ENCODE peak calls at places on chromosomes 12 and 14, in four cellular contexts. One of them, this sample, is unnamed.

GRCh38 chr14:61875483-61875882 is 113.3 kb downstream of the SNAPC1 start:
- DNase-seq in fibroblast of the aortic adventitia: no peak
- DNase-seq in activated CD8-positive, alpha-beta T cell treated with anti-CD3 and anti-CD28 coated beads for 36 hours: no peak
- DNase-seq in keratinocyte: no peak
- DNase-seq in this sample: no peak

GRCh38 chr14:103209054-103209453 is 85.8 kb downstream of the TNFAIP2 start:
- DNase-seq in fibroblast of the aortic adventitia: peak
- DNase-seq in activated CD8-positive, alpha-beta T cell treated with anti-CD3 and anti-CD28 coated beads for 36 hours: no peak
- DNase-seq in keratinocyte: no peak
- DNase-seq in this sample: no peak

GRCh38 chr12:96427269-96427729 is 27.1 kb upstream of the CDK17 start:
- DNase-seq in fibroblast of the aortic adventitia: peak
- DNase-seq in activated CD8-positive, alpha-beta T cell treated with anti-CD3 and anti-CD28 coated beads for 36 hours: peak
- DNase-seq in keratinocyte: peak
- DNase-seq in this sample: peak

GRCh38 chr14:92392726-92393125 is 69.8 kb downstream of the SLC24A4 start:
- DNase-seq in fibroblast of the aortic adventitia: no peak
- DNase-seq in activated CD8-positive, alpha-beta T cell treated with anti-CD3 and anti-CD28 coated beads for 36 hours: peak
- DNase-seq in keratinocyte: no peak
- DNase-seq in this sample: no peak

GRCh38 chr12:75471928-75472865 is 8.4 kb upstream of the GLIPR1 start:
- DNase-seq in fibroblast of the aortic adventitia: no peak
- DNase-seq in activated CD8-positive, alpha-beta T cell treated with anti-CD3 and anti-CD28 coated beads for 36 hours: no peak
- DNase-seq in keratinocyte: no peak
- DNase-seq in this sample: no peak

GRCh38 chr12:43241971-43242370 is 310.0 kb downstream of the ADAMTS20 start:
- DNase-seq in fibroblast of the aortic adventitia: peak
- DNase-seq in activated CD8-positive, alpha-beta T cell treated with anti-CD3 and anti-CD28 coated beads for 36 hours: no peak
- DNase-seq in keratinocyte: no peak
- DNase-seq in this sample: peak

GRCh38 chr14:90419200-90419599 is 22.4 kb downstream of the CALM1 start:
- DNase-seq in fibroblast of the aortic adventitia: peak
- DNase-seq in activated CD8-positive, alpha-beta T cell treated with anti-CD3 and anti-CD28 coated beads for 36 hours: no peak
- DNase-seq in keratinocyte: no peak
- DNase-seq in this sample: peak

GRCh38 chr14:74085047-74085637 is 386 bp downstream of the LIN52 start:
- DNase-seq in fibroblast of the aortic adventitia: no peak
- DNase-seq in activated CD8-positive, alpha-beta T cell treated with anti-CD3 and anti-CD28 coated beads for 36 hours: peak
- DNase-seq in keratinocyte: no peak
- DNase-seq in this sample: peak

GRCh38 chr12:47709277-47710048 is 3.6 kb upstream of the RPAP3 start:
- DNase-seq in fibroblast of the aortic adventitia: no peak
- DNase-seq in activated CD8-positive, alpha-beta T cell treated with anti-CD3 and anti-CD28 coated beads for 36 hours: no peak
- DNase-seq in keratinocyte: no peak
- DNase-seq in this sample: no peak

GRCh38 chr12:20097561-20097960 is 270.8 kb upstream of the PDE3A start:
- DNase-seq in fibroblast of the aortic adventitia: peak
- DNase-seq in activated CD8-positive, alpha-beta T cell treated with anti-CD3 and anti-CD28 coated beads for 36 hours: no peak
- DNase-seq in keratinocyte: no peak
- DNase-seq in this sample: peak

GRCh38 chr12:4943067-4943937 is 33.6 kb downstream of the KCNA1 start:
- DNase-seq in fibroblast of the aortic adventitia: no peak
- DNase-seq in activated CD8-positive, alpha-beta T cell treated with anti-CD3 and anti-CD28 coated beads for 36 hours: no peak
- DNase-seq in keratinocyte: no peak
- DNase-seq in this sample: no peak

GRCh38 chr12:51972849-51973273 is 21.4 kb downstream of the ACVR1B start:
- DNase-seq in fibroblast of the aortic adventitia: peak
- DNase-seq in activated CD8-positive, alpha-beta T cell treated with anti-CD3 and anti-CD28 coated beads for 36 hours: peak
- DNase-seq in keratinocyte: no peak
- DNase-seq in this sample: peak

GRCh38 chr14:61444215-61444768 is 122.9 kb downstream of the PRKCH start:
- DNase-seq in fibroblast of the aortic adventitia: no peak
- DNase-seq in activated CD8-positive, alpha-beta T cell treated with anti-CD3 and anti-CD28 coated beads for 36 hours: peak
- DNase-seq in keratinocyte: no peak
- DNase-seq in this sample: no peak

GRCh38 chr12:26869908-26870459 is 37.0 kb upstream of the ITPR2 start:
- DNase-seq in fibroblast of the aortic adventitia: no peak
- DNase-seq in activated CD8-positive, alpha-beta T cell treated with anti-CD3 and anti-CD28 coated beads for 36 hours: no peak
- DNase-seq in keratinocyte: no peak
- DNase-seq in this sample: no peak

GRCh38 chr12:55728185-55728931 is 451 bp downstream of the CD63 start:
- DNase-seq in fibroblast of the aortic adventitia: peak
- DNase-seq in activated CD8-positive, alpha-beta T cell treated with anti-CD3 and anti-CD28 coated beads for 36 hours: peak
- DNase-seq in keratinocyte: no peak
- DNase-seq in this sample: peak

GRCh38 chr14:100067481-100067880 is 2.3 kb downstream of the EVL start:
- DNase-seq in fibroblast of the aortic adventitia: no peak
- DNase-seq in activated CD8-positive, alpha-beta T cell treated with anti-CD3 and anti-CD28 coated beads for 36 hours: peak
- DNase-seq in keratinocyte: no peak
- DNase-seq in this sample: no peak

GRCh38 chr14:70148911-70149675 is 39.7 kb downstream of the SLC8A3 start:
- DNase-seq in fibroblast of the aortic adventitia: no peak
- DNase-seq in activated CD8-positive, alpha-beta T cell treated with anti-CD3 and anti-CD28 coated beads for 36 hours: no peak
- DNase-seq in keratinocyte: no peak
- DNase-seq in this sample: no peak

GRCh38 chr12:20434993-20435392 is 66.7 kb downstream of the PDE3A start:
- DNase-seq in fibroblast of the aortic adventitia: peak
- DNase-seq in activated CD8-positive, alpha-beta T cell treated with anti-CD3 and anti-CD28 coated beads for 36 hours: no peak
- DNase-seq in keratinocyte: no peak
- DNase-seq in this sample: peak

GRCh38 chr12:67766370-67766769 is 117.8 kb downstream of the DYRK2 start:
- DNase-seq in fibroblast of the aortic adventitia: peak
- DNase-seq in activated CD8-positive, alpha-beta T cell treated with anti-CD3 and anti-CD28 coated beads for 36 hours: no peak
- DNase-seq in keratinocyte: no peak
- DNase-seq in this sample: peak

GRCh38 chr14:52733824-52734223 is 3.9 kb downstream of the STYX start:
- DNase-seq in fibroblast of the aortic adventitia: no peak
- DNase-seq in activated CD8-positive, alpha-beta T cell treated with anti-CD3 and anti-CD28 coated beads for 36 hours: no peak
- DNase-seq in keratinocyte: no peak
- DNase-seq in this sample: no peak

GRCh38 chr14:92546347-92547053 is 32.9 kb downstream of the RIN3 start:
- DNase-seq in fibroblast of the aortic adventitia: no peak
- DNase-seq in activated CD8-positive, alpha-beta T cell treated with anti-CD3 and anti-CD28 coated beads for 36 hours: no peak
- DNase-seq in keratinocyte: no peak
- DNase-seq in this sample: no peak

GRCh38 chr14:35821546-35822411 is 4.4 kb upstream of the BRMS1L start:
- DNase-seq in fibroblast of the aortic adventitia: peak
- DNase-seq in activated CD8-positive, alpha-beta T cell treated with anti-CD3 and anti-CD28 coated beads for 36 hours: peak
- DNase-seq in keratinocyte: no peak
- DNase-seq in this sample: peak

GRCh38 chr12:48999371-49000131 is at the start of gene DDN:
- DNase-seq in fibroblast of the aortic adventitia: no peak
- DNase-seq in activated CD8-positive, alpha-beta T cell treated with anti-CD3 and anti-CD28 coated beads for 36 hours: peak
- DNase-seq in keratinocyte: no peak
- DNase-seq in this sample: peak
- TF ChIP-seq CTCF in fibroblast of the aortic adventitia: no peak
- TF ChIP-seq CTCF in activated CD8-positive, alpha-beta T cell treated with anti-CD3 and anti-CD28 coated beads for 36 hours: no peak
- TF ChIP-seq CTCF in keratinocyte: no peak
- TF ChIP-seq CTCF in this sample: peak

DNA sequence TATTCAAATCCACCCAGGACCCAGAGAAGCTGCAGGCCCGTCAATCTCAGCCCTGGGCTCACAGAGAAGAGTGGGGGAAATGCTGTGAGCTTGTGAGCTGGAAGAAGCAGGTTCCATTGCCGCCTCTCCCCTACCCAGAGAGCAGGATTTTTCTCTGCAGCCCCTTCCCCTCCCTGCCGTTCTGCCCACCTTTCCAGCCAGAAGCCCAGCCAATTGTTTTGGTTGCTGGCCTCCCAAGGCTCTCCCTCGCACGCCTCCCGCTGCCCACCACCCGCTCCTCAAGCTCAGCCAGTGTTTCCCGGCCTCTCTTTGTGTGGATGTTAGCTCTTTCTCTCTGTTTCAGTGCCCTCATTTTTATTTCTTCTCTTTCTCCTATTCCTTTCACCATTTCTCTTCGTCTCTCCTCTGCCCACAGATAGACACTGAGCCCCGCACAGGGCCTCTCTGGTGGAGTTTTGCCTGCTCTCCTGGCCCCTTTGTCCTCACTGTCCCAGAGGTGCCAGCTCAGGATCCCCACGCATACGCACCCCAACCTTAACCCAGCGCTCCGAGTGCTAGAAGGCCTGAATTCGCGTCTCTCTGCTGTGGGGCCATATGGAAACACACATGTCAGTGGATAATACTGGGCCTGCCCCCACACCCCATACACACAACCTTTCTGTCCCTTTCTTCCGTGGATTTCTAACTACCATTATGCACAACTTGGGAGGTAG is 55.0 kb downstream of the SMUG1 start:
- DNase-seq in fibroblast of the aortic adventitia: no peak
- DNase-seq in activated CD8-positive, alpha-beta T cell treated with anti-CD3 and anti-CD28 coated beads for 36 hours: no peak
- DNase-seq in keratinocyte: no peak
- DNase-seq in this sample: no peak
- TF ChIP-seq CTCF in fibroblast of the aortic adventitia: no peak
- TF ChIP-seq CTCF in activated CD8-positive, alpha-beta T cell treated with anti-CD3 and anti-CD28 coated beads for 36 hours: no peak
- TF ChIP-seq CTCF in keratinocyte: no peak
- TF ChIP-seq CTCF in this sample: no peak

GRCh38 chr12:130632582-130633174 is 83.4 kb downstream of the RIMBP2 start:
- DNase-seq in fibroblast of the aortic adventitia: no peak
- DNase-seq in activated CD8-positive, alpha-beta T cell treated with anti-CD3 and anti-CD28 coated beads for 36 hours: no peak
- DNase-seq in keratinocyte: no peak
- DNase-seq in this sample: no peak

GRCh38 chr12:130633771-130634170 is 82.3 kb downstream of the RIMBP2 start:
- DNase-seq in fibroblast of the aortic adventitia: no peak
- DNase-seq in activated CD8-positive, alpha-beta T cell treated with anti-CD3 and anti-CD28 coated beads for 36 hours: no peak
- DNase-seq in keratinocyte: no peak
- DNase-seq in this sample: no peak

GRCh38 chr12:130636370-130636769 is 79.7 kb downstream of the RIMBP2 start:
- DNase-seq in fibroblast of the aortic adventitia: no peak
- DNase-seq in activated CD8-positive, alpha-beta T cell treated with anti-CD3 and anti-CD28 coated beads for 36 hours: no peak
- DNase-seq in keratinocyte: no peak
- DNase-seq in this sample: no peak

GRCh38 chr12:130639759-130640158 is 76.3 kb downstream of the RIMBP2 start:
- DNase-seq in fibroblast of the aortic adventitia: no peak
- DNase-seq in activated CD8-positive, alpha-beta T cell treated with anti-CD3 and anti-CD28 coated beads for 36 hours: no peak
- DNase-seq in keratinocyte: no peak
- DNase-seq in this sample: no peak

GRCh38 chr12:130634866-130635265 is 81.2 kb downstream of the RIMBP2 start:
- DNase-seq in fibroblast of the aortic adventitia: no peak
- DNase-seq in activated CD8-positive, alpha-beta T cell treated with anti-CD3 and anti-CD28 coated beads for 36 hours: no peak
- DNase-seq in keratinocyte: no peak
- DNase-seq in this sample: no peak
- TF ChIP-seq CTCF in fibroblast of the aortic adventitia: no peak
- TF ChIP-seq CTCF in activated CD8-positive, alpha-beta T cell treated with anti-CD3 and anti-CD28 coated beads for 36 hours: no peak
- TF ChIP-seq CTCF in keratinocyte: no peak
- TF ChIP-seq CTCF in this sample: no peak

GRCh38 chr12:105561981-105562726 is 231.7 kb downstream of the C12orf75 start:
- DNase-seq in fibroblast of the aortic adventitia: peak
- DNase-seq in activated CD8-positive, alpha-beta T cell treated with anti-CD3 and anti-CD28 coated beads for 36 hours: no peak
- DNase-seq in keratinocyte: peak
- DNase-seq in this sample: peak
- TF ChIP-seq CTCF in fibroblast of the aortic adventitia: no peak
- TF ChIP-seq CTCF in activated CD8-positive, alpha-beta T cell treated with anti-CD3 and anti-CD28 coated beads for 36 hours: no peak
- TF ChIP-seq CTCF in keratinocyte: no peak
- TF ChIP-seq CTCF in this sample: peak

DNA sequence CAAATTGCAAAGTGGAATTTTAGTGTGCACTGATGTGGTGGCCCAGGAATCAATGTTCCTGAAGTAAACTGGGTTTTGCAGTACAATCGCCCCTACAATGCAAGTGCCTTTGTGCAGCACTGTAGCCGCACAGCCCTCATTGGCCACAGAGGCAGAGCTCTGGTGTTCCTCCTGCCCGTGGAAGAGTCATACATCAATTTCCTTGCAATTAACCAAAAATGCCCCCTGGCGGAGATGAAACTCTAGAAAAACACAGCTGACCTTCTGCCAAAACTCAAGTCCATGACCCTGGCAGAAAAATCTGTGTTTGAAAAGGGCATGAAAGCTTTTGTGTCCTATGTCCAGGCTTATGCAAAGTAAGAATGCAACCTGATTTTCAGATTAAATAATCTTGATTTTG is 117.9 kb upstream of the PRB2 start:
- DNase-seq in fibroblast of the aortic adventitia: no peak
- DNase-seq in activated CD8-positive, alpha-beta T cell treated with anti-CD3 and anti-CD28 coated beads for 36 hours: no peak
- DNase-seq in keratinocyte: no peak
- DNase-seq in this sample: peak
- TF ChIP-seq CTCF in fibroblast of the aortic adventitia: no peak
- TF ChIP-seq CTCF in activated CD8-positive, alpha-beta T cell treated with anti-CD3 and anti-CD28 coated beads for 36 hours: no peak
- TF ChIP-seq CTCF in keratinocyte: no peak
- TF ChIP-seq CTCF in this sample: peak

GRCh38 chr12:40375076-40375475 is 150.3 kb downstream of the LRRK2 start:
- DNase-seq in fibroblast of the aortic adventitia: peak
- DNase-seq in activated CD8-positive, alpha-beta T cell treated with anti-CD3 and anti-CD28 coated beads for 36 hours: no peak
- DNase-seq in keratinocyte: no peak
- DNase-seq in this sample: peak
- TF ChIP-seq CTCF in fibroblast of the aortic adventitia: peak
- TF ChIP-seq CTCF in activated CD8-positive, alpha-beta T cell treated with anti-CD3 and anti-CD28 coated beads for 36 hours: no peak
- TF ChIP-seq CTCF in keratinocyte: peak
- TF ChIP-seq CTCF in this sample: peak

GRCh38 chr12:6569786-6570185 is 1.7 kb upstream of the NOP2 start:
- DNase-seq in fibroblast of the aortic adventitia: no peak
- DNase-seq in activated CD8-positive, alpha-beta T cell treated with anti-CD3 and anti-CD28 coated beads for 36 hours: no peak
- DNase-seq in keratinocyte: no peak
- DNase-seq in this sample: no peak

GRCh38 chr12:6573001-6573400 is 4.9 kb upstream of the NOP2 start:
- DNase-seq in fibroblast of the aortic adventitia: no peak
- DNase-seq in activated CD8-positive, alpha-beta T cell treated with anti-CD3 and anti-CD28 coated beads for 36 hours: no peak
- DNase-seq in keratinocyte: no peak
- DNase-seq in this sample: no peak

GRCh38 chr12:6567824-6568617 is at the start of gene NOP2:
- DNase-seq in fibroblast of the aortic adventitia: peak
- DNase-seq in activated CD8-positive, alpha-beta T cell treated with anti-CD3 and anti-CD28 coated beads for 36 hours: peak
- DNase-seq in keratinocyte: no peak
- DNase-seq in this sample: peak

GRCh38 chr12:6569312-6569711 is 1.2 kb upstream of the NOP2 start:
- DNase-seq in fibroblast of the aortic adventitia: no peak
- DNase-seq in activated CD8-positive, alpha-beta T cell treated with anti-CD3 and anti-CD28 coated beads for 36 hours: no peak
- DNase-seq in keratinocyte: no peak
- DNase-seq in this sample: no peak

DNA sequence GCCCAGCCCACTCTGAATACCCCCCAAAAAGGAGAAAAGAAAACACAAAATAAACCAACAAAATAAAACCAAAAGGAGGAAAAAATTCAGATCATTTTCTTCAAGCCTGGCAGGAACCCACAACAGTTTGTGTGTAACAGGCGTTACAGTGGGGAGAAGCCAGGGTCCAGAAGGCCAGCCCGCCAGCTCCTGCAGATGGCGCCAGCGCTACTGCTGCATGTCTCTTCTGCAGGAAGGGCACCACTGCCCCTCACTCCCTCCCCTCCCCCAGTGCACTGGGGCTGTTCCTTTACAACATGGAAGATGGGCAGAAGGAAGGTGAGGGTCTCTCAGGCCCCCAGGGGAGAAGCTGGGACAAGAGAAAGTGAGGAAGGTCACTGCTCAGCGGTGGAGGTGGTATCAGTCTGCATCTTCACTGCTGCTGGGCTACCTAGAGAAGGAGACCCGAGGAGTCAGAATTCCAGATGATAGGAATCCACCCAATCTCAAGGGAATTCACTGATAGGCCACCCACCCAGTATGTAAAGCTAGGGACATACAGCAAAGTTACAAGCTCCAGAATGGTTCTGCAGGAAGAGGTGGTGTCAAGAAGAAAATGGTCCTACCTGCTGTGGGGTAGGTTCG is 2.3 kb upstream of the NOP2 start:
- DNase-seq in fibroblast of the aortic adventitia: peak
- DNase-seq in activated CD8-positive, alpha-beta T cell treated with anti-CD3 and anti-CD28 coated beads for 36 hours: peak
- DNase-seq in keratinocyte: no peak
- DNase-seq in this sample: peak
- TF ChIP-seq CTCF in fibroblast of the aortic adventitia: peak
- TF ChIP-seq CTCF in activated CD8-positive, alpha-beta T cell treated with anti-CD3 and anti-CD28 coated beads for 36 hours: peak
- TF ChIP-seq CTCF in keratinocyte: peak
- TF ChIP-seq CTCF in this sample: peak

This sample was measured in choroid plexus epithelial cell.